ENCODE peak calls at places on chromosomes 12 and 14, in eight cellular contexts. I is lower leg skin; K is activated CD4-positive, alpha-beta T cell treated with anti-CD3 and anti-CD28 coated beads, Interleukin-2, amount 10 ng/mL, durations not matched to agents 7 days and 5 days; S is GM12892; Z is glutamatergic neuron; E is T follicular helper cell; L is GM03348; H is left ventricle myocardium superior. X is an unnamed sample.
A peak's percentile ranks its signal among the peaks of the same experiment; 100 is the strongest.

GRCh38 chr12:78556651-78557050 is 307.9 kb upstream of the SYT1 start:
- DNase-seq in I (no peak), L (no peak), H (no peak), K (no peak), S (no peak), E (no peak), Z (no peak), X (no peak)

GRCh38 chr12:89051065-89051677 is 301.1 kb downstream of the DUSP6 start:
- DNase-seq in Z (no peak), L (peak; percentile 76), H (no peak), K (peak; percentile 54), E (no peak), S (peak; percentile 2), I (peak; percentile 42), X (peak; percentile 48)

GRCh38 chr12:110683888-110684287 is 5.0 kb downstream of the HVCN1 start:
- DNase-seq in I (no peak), L (no peak), K (no peak), Z (no peak), H (no peak), E (no peak), S (no peak), X (no peak)

GRCh38 chr14:24783791-24784190 is 149.8 kb upstream of the GZMB start:
- DNase-seq in I (no peak), S (no peak), H (no peak), K (no peak), L (no peak), E (no peak), Z (no peak), X (no peak)

GRCh38 chr12:119659289-119659897 is 8.5 kb upstream of the PRKAB1 start:
- DNase-seq in S (no peak), I (no peak), H (no peak), Z (peak; percentile 47), L (peak; percentile 73), K (peak; percentile 57), E (peak; percentile 19), X (peak; percentile 66)

GRCh38 chr12:110245278-110245868 is 35.7 kb upstream of the ATP2A2 start:
- DNase-seq in S (peak; percentile 35), Z (peak; percentile 35), K (peak; percentile 64), L (no peak), H (peak; percentile 82), E (peak; percentile 29), I (no peak), X (peak; percentile 63)

GRCh38 chr14:31937730-31938346 is 139.3 kb upstream of the ARHGAP5 start:
- DNase-seq in S (peak; percentile 19), K (peak; percentile 60), E (no peak), Z (no peak), I (peak; percentile 61), H (no peak), L (peak; percentile 67), X (peak; percentile 63)

GRCh38 chr12:16604853-16605252 is 1.1 kb downstream of the LMO3 start:
- DNase-seq in H (no peak), I (no peak), S (no peak), K (no peak), L (no peak), Z (peak; percentile 29), E (no peak), X (no peak)

GRCh38 chr12:33588725-33589405 is 149.2 kb upstream of the SYT10 start:
- DNase-seq in K (no peak), E (no peak), Z (no peak), H (no peak), L (no peak), S (no peak), I (no peak), X (no peak)

X was measured in GM13976.